ENCODE peak calls at places on chromosome 1, in six cellular contexts. P is A549, A is HEK293T, Z is IMR-90, Y is GM12878, U is HepG2. K is an unnamed sample.

GRCh38 chr1:52239708-52240001 is 97.8 kb downstream of the ZFYVE9 start:
- DNase-seq in Y (no peak), A (no peak), U (no peak), P (no peak), Z (no peak), K (no peak)

GRCh38 chr1:229238231-229238630 is 32.7 kb upstream of the RAB4A start:
- DNase-seq in Z (no peak), Y (no peak), A (no peak), U (no peak), P (no peak), K (no peak)

GRCh38 chr1:228935198-228935663 is 200.0 kb downstream of the RHOU start:
- DNase-seq in A (no peak), P (no peak), Y (no peak), U (peak; percentile 92), Z (no peak), K (no peak)

GRCh38 chr1:230243583-230244377 is 176.7 kb downstream of the GALNT2 start:
- DNase-seq in P (no peak), Z (peak; percentile 76), Y (no peak), U (no peak), A (no peak), K (no peak)

GRCh38 chr1:29977550-29977949 is 741.2 kb downstream of the PTPRU start:
- DNase-seq in A (no peak), Z (no peak), Y (no peak), P (no peak), U (no peak), K (no peak)

GRCh38 chr1:229942508-229942907 is 124.5 kb upstream of the GALNT2 start:
- DNase-seq in Z (no peak), U (no peak), P (no peak), Y (no peak), A (no peak), K (no peak)

GRCh38 chr1:207838156-207839082 is 72.5 kb downstream of the CD34 start:
- DNase-seq in Z (no peak), Y (no peak), A (no peak), P (no peak), U (no peak), K (peak; percentile 62)

GRCh38 chr1:45305231-45305630 is 21.5 kb upstream of the HPDL start:
- DNase-seq in Z (no peak), A (no peak), Y (no peak), U (no peak), P (no peak), K (no peak)

GRCh38 chr1:59605761-59606160 is 209.0 kb upstream of the HOOK1 start:
- DNase-seq in U (no peak), Y (no peak), Z (peak; percentile 78), P (no peak), A (no peak), K (no peak)

GRCh38 chr1:164061528-164061927 is 497.5 kb upstream of the PBX1 start:
- DNase-seq in Z (no peak), U (no peak), P (no peak), Y (no peak), A (no peak), K (no peak)

GRCh38 chr1:181089017-181089776 is 697 bp downstream of the IER5 start:
- DNase-seq in Z (no peak), U (no peak), Y (no peak), A (no peak), P (no peak), K (peak; percentile 50)

GRCh38 chr1:244140420-244140819 is 89.3 kb downstream of the ZBTB18 start:
- DNase-seq in U (no peak), Z (no peak), Y (no peak), A (no peak), P (no peak), K (no peak)

GRCh38 chr1:233662503-233663105 is 48.7 kb downstream of the KCNK1 start:
- DNase-seq in Y (no peak), A (no peak), Z (peak; percentile 1), P (no peak), U (no peak), K (no peak)

DNA sequence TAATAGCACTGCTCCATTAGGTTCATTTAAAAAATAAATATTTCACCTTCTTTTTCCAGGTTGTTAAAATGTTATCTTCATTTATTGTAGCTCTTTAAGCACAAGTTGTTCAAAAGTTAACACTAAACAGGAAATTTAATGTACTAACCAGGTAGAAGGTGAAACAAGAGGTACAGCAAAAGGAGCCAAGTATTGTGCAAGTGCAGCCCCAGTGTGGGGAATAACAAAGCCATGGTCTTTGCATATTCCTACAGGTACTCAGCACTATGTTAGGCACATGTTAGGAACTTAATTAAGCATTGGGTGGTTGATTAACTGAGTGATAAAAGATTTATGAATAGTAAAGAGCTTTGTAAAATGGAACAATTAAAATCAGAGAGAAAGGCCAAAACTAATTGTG is 185.9 kb downstream of the SLC44A5 start:
- DNase-seq in Z (no peak), A (no peak), P (no peak), Y (no peak), U (no peak), K (no peak)
- TF ChIP-seq BHLHE40 in Z (no peak), A (no peak), P (no peak), Y (no peak), U (no peak), K (no peak)

GRCh38 chr1:234727018-234727757 is 117.2 kb upstream of the IRF2BP2 start:
- DNase-seq in U (no peak), A (no peak), P (no peak), Y (peak; percentile 65), Z (peak; percentile 29), K (no peak)
- TF ChIP-seq BHLHE40 in U (no peak), A (no peak), P (no peak), Y (peak; percentile 16), Z (no peak), K (no peak)

DNA sequence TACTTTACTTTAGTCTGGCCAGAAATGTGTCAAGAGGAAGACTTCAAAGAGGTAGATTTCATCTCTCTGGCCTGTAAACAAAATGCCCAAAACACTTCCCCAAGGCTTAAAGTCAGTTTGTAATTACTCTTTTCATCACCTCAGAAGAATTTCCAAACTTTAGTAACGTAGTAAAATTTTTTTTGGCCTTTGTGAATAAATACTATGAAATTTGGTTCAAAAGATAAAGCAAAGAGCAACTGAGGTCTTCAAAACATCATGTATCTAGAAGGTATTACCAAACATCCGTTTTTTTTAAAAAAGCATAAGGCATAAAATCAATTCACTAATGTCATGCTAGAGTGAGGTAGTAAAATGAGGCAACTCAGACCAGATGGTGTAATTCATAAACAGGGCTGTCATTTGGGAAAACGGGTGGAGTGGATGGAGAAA is 51.4 kb downstream of the LEPR start:
- DNase-seq in Z (no peak), Y (no peak), P (no peak), A (no peak), U (no peak), K (no peak)
- TF ChIP-seq BHLHE40 in Z (no peak), Y (no peak), P (no peak), A (no peak), U (no peak), K (no peak)

GRCh38 chr1:87555366-87555765 is 226.7 kb downstream of the LMO4 start:
- DNase-seq in Y (no peak), Z (no peak), U (no peak), A (no peak), P (no peak), K (no peak)
- TF ChIP-seq BHLHE40 in Y (no peak), Z (no peak), U (no peak), A (no peak), P (no peak), K (no peak)

GRCh38 chr1:41683681-41684500 is 199.4 kb upstream of the EDN2 start:
- DNase-seq in A (no peak), Y (no peak), P (no peak), U (no peak), Z (peak; percentile 41), K (peak; percentile 27)
- TF ChIP-seq BHLHE40 in A (no peak), Y (no peak), P (no peak), U (no peak), Z (no peak), K (no peak)

DNA sequence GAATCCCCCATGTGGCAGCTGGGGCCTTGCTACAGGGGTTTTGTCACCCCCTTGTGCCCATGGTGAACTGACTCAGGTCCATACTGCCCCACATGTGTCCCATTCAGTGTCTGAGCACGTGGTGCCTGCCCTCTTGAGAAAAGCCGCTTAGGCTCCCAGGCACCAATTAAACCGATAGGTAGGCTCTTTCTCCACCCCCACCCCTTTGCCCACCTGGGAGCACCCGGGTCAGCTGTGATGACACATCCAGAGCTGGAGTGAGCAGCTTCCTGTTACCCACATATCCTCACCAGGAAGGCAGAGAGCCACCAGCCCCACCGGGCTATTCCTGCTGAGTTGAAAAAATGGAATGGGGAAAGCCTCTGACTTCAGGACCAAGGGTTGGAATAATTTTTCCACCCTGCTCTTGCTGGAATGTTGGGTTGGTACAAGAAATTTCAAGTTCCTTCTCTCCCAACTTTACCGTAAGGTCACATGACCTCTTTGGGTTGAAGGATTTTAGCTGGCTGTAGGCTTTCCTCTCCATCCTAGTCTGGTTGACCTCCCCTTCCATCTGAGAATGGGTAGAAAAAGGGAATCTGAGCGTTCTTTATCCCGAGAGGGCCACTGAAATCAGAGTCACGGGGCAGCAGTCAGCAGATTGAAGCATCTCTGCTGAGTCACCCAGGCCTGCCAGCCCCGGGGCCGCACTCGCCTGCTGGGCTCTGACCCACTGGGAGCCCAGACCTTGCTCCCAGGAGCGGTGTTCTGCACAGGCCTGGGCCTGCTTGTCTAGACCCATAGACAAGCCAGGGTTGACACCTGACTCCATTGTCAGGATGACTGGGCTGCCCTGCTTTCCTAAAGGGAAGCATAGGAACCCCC is 30.8 kb downstream of the TMCC2 start:
- DNase-seq in Z (peak; percentile 51), A (no peak), P (no peak), U (no peak), Y (no peak), K (peak; percentile 50)
- TF ChIP-seq BHLHE40 in Z (no peak), A (no peak), P (no peak), U (no peak), Y (no peak), K (peak; percentile 63)

DNA sequence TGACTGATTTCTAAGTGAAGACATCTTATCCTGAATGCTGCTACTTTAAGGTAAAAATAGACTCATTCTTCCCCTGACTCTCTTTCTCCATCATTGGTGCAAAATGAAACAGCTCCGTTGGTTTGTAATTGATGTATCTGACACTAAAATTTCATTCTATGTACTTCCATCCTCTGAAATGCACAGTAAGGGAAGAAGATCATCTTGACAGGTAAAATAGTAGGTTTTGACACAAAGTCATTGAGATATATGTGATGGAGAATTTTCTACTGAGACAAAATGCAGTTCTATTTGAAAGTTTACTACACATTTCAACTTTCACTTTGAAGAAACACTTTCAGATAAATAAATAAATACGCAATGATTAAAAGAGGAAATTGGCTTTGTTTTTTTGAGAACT is 348.9 kb downstream of the SMYD3 start:
- DNase-seq in A (no peak), Y (no peak), U (no peak), P (no peak), Z (no peak), K (no peak)
- TF ChIP-seq BHLHE40 in A (no peak), Y (no peak), U (no peak), P (no peak), Z (no peak), K (no peak)